ENCODE peak calls at places on chromosomes 3 and 15, in seven cellular contexts. Z is upper lobe of right lung; H is uterus; I is GM23248; A is effector memory CD4-positive, alpha-beta T cell; J is right cardiac atrium; M is gastrocnemius medialis. K is an unnamed sample. For H3K27me3, the result is how much of the 10 kb centered on the place peaks cover.

GRCh38 chr3:114827495-114827894 is 319.6 kb downstream of the ZBTB20 start:
- DNase-seq in Z (no peak), H (no peak), I (peak), A (no peak), J (no peak), M (no peak), K (no peak)

GRCh38 chr3:50573566-50574279 is 4.4 kb downstream of the HEMK1 start:
- DNase-seq in Z (peak), H (no peak), I (no peak), A (no peak), J (no peak), M (no peak), K (peak)

GRCh38 chr3:50297384-50297775 is 1.8 kb downstream of the HYAL3 start:
- DNase-seq in Z (no peak), H (no peak), I (no peak), A (no peak), J (no peak), M (no peak), K (no peak)

GRCh38 chr3:56988874-56989433 is 71.5 kb upstream of the SPATA12 start:
- DNase-seq in Z (no peak), H (peak), I (peak), A (peak), J (peak), M (peak), K (peak)

GRCh38 chr3:17539436-17539835 is 203.0 kb downstream of the TBC1D5 start:
- DNase-seq in Z (no peak), H (no peak), I (no peak), A (no peak), J (no peak), M (no peak), K (no peak)

GRCh38 chr3:47250309-47251060 is 32.1 kb downstream of the KIF9 start:
- DNase-seq in Z (peak), H (no peak), I (peak), A (no peak), J (peak), M (peak), K (peak)

GRCh38 chr3:34361921-34362320 is 563.5 kb downstream of the PDCD6IP start:
- DNase-seq in Z (no peak), H (no peak), I (no peak), A (no peak), J (no peak), M (no peak), K (peak)

GRCh38 chr3:102089904-102090492 is 240.7 kb downstream of the NFKBIZ start:
- DNase-seq in Z (no peak), H (no peak), I (peak), A (no peak), J (no peak), M (no peak), K (no peak)

GRCh38 chr15:83208357-83208661 is 686 bp upstream of the HDGFL3 start:
- DNase-seq in Z (no peak), H (no peak), I (peak), A (no peak), J (no peak), M (no peak), K (no peak)

GRCh38 chr3:57864853-57865252 is 108.7 kb downstream of the SLMAP start:
- DNase-seq in Z (no peak), H (no peak), I (peak), A (no peak), J (no peak), M (no peak), K (no peak)

GRCh38 chr3:32154180-32154579 is 47.8 kb downstream of the GPD1L start:
- DNase-seq in Z (no peak), H (no peak), I (peak), A (no peak), J (no peak), M (no peak), K (no peak)

GRCh38 chr3:64627471-64628321 is 60.1 kb downstream of the ADAMTS9 start:
- DNase-seq in Z (no peak), H (no peak), I (no peak), A (no peak), J (no peak), M (no peak), K (no peak)

GRCh38 chr3:9732080-9732752 is 681 bp downstream of the BRPF1 start:
- DNase-seq in Z (peak), H (no peak), I (peak), A (peak), J (peak), M (no peak), K (peak)

GRCh38 chr15:81054236-81054635 is 53.5 kb downstream of the TLNRD1 start:
- DNase-seq in Z (no peak), H (no peak), I (peak), A (no peak), J (no peak), M (no peak), K (no peak)

GRCh38 chr3:67000006-67000405 is 1.9 kb downstream of the KBTBD8 start:
- DNase-seq in Z (no peak), H (no peak), I (peak), A (no peak), J (no peak), M (no peak), K (no peak)

GRCh38 chr15:70062321-70062956 is 35.3 kb downstream of the TLE3 start:
- DNase-seq in Z (peak), H (peak), I (no peak), A (no peak), J (peak), M (peak), K (no peak)

GRCh38 chr3:85821130-85821756 is 862.5 kb downstream of the CADM2 start:
- DNase-seq in Z (no peak), H (no peak), I (peak), A (no peak), J (no peak), M (no peak), K (no peak)

GRCh38 chr3:197958346-197958745 is 1.7 kb upstream of the LMLN start:
- DNase-seq in Z (no peak), H (no peak), I (no peak), A (no peak), J (no peak), M (no peak), K (no peak)

GRCh38 chr3:129582799-129583198 is 23.7 kb downstream of the PLXND1 start:
- DNase-seq in Z (no peak), H (no peak), I (no peak), A (no peak), J (no peak), M (no peak), K (no peak)

GRCh38 chr3:124636101-124636862 is 94.0 kb upstream of the UMPS start:
- DNase-seq in Z (no peak), H (no peak), I (no peak), A (no peak), J (no peak), M (no peak), K (no peak)

GRCh38 chr3:19364150-19364549 is 215.8 kb downstream of the KCNH8 start:
- DNase-seq in Z (no peak), H (no peak), I (no peak), A (no peak), J (no peak), M (no peak), K (no peak)

GRCh38 chr3:171640520-171641412 is 169.5 kb downstream of the PLD1 start:
- DNase-seq in Z (no peak), H (no peak), I (peak), A (no peak), J (no peak), M (no peak), K (no peak)

GRCh38 chr3:69273895-69274294 is 112.0 kb downstream of the FRMD4B start:
- DNase-seq in Z (no peak), H (no peak), I (peak), A (no peak), J (no peak), M (no peak), K (no peak)

GRCh38 chr3:30354972-30355371 is 251.4 kb upstream of the TGFBR2 start:
- DNase-seq in Z (no peak), H (no peak), I (no peak), A (no peak), J (no peak), M (no peak), K (no peak)

GRCh38 chr3:126855374-126855773 is 127.5 kb upstream of the PLXNA1 start:
- DNase-seq in Z (no peak), H (no peak), I (no peak), A (no peak), J (no peak), M (no peak), K (no peak)

GRCh38 chr3:159844383-159844730 is 144.3 kb upstream of the IL12A start:
- DNase-seq in Z (no peak), H (no peak), I (no peak), A (no peak), J (no peak), M (no peak), K (no peak)

GRCh38 chr3:58659051-58659675 is 7.4 kb downstream of the FAM3D start:
- DNase-seq in Z (no peak), H (no peak), I (peak), A (no peak), J (no peak), M (no peak), K (no peak)

GRCh38 chr3:111978833-111979688 is at the start of gene ABHD10:
- DNase-seq in Z (peak), H (peak), I (peak), A (peak), J (peak), M (peak), K (peak)

GRCh38 chr3:162022931-162023330 is 526.3 kb downstream of the OTOL1 start:
- DNase-seq in Z (no peak), H (no peak), I (no peak), A (no peak), J (no peak), M (no peak), K (no peak)

GRCh38 chr3:149646181-149646766 is 11.6 kb downstream of the WWTR1 start:
- DNase-seq in Z (no peak), H (no peak), I (peak), A (no peak), J (no peak), M (no peak), K (no peak)

GRCh38 chr3:22288756-22289155 is 537.7 kb upstream of the ZNF385D start:
- DNase-seq in Z (no peak), H (no peak), I (no peak), A (no peak), J (no peak), M (no peak), K (no peak)

DNA sequence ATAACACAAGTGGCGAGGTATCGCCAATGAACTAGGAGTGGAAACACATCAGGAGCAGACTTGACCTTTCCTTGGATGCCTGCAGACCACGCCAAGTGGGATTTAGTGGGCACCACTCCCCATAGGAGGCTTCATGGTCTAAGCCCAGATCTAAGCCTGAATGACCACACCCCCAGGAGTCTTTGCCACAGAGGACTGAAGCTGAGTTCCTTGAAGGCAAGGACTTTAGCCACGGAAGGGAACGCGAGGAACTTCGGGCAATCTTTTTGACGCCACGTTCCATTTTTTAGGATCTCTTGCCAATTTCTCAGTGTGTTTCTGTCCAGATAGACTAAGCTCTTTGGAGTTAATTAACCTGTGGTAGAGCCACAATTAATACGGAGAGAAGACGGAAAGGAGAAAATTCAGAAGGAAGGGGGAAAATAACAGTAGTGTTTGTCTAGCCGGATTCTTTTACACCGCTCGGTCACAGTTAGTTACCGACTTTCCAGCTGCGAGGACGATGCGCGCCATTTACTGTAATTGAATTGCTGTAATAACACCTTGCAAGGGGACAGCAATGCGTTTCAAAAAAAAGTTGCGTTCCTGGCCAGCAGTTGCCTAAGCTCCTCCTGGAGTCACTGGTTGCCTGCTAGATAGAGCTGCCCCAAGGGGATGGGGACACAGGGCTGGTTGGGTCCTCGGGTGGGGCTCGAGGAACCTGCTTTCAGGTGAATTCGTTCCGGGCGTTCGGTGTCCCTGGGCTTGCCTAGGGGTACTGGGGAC is 37.1 kb downstream of the NR2F2 start:
- DNase-seq in Z (no peak), H (no peak), I (peak), A (no peak), J (no peak), M (no peak), K (no peak)
- H3K27me3 ChIP-seq in Z (half or more), H (under half), I (under half), A (under half), J (under half), M (under half), K (half or more)

DNA sequence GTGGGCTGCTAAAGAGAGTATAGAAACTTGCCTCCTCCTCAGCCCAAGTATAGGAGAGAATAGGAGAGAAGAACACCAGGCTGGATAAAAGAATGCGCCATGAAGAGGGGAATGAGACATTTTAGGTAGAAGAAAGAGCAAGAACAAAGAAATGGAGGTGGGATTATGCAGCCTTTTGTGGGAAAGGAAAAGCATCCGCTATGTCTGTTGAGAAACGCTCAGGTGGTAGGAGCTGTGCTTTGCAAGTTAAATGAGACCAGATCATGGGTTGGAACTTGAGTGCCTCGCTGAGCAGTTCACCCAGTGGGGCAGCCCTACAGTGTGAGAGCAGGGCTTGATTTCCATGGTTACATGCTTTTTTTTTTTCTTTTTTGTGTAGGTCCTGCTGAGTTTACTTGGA is 11.5 kb upstream of the RTP1 start:
- DNase-seq in Z (no peak), H (no peak), I (no peak), A (no peak), J (no peak), M (no peak), K (no peak)
- H3K27ac ChIP-seq in Z (no peak), H (peak), I (no peak), A (no peak), J (no peak), M (peak), K (no peak)

DNA sequence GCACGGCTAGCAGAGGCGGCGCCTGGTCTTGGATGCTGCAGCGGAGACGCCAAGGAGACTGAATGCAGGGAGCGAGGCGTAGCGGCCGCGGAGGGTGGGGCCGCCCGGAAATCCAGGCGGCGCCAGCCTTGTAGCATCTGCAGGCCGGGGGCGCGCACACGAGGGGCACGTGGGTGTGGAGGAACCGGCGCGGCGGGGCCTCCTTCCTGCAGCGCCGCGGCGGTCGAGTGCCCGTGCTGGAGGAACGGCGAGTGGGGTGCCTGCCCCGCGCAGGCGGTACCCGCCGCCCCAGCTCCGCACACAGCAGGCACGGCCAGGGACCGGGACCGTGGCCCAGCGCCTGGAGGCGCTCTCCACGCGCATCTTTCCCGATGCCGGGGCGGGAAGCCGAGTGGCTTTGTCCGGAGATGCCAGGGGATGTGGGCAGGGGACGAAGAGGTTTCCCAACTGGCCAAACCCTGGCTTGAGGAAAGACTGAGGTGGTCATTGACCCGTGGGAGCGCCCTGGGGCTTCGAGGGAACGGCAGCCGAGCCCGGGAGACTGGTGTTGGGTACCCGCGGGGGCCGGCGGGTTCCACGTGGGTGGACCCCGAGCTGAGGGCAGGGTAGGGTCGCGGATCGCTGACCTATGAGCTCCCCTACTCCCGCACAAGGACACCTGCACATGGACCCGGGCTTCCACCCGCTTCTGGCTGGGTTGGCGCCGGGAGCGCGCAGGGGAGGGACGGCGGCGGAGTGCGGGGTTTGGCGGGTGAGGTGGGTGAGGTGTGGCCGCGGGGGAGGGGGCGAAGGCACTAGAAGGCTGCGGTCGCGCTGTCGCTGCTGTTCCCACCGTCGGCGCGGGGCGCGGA is 246.4 kb upstream of the TOPAZ1 start:
- DNase-seq in Z (no peak), H (no peak), I (peak), A (no peak), J (no peak), M (no peak), K (peak)
- H3K27me3 ChIP-seq in Z (half or more), H (half or more), I (half or more), A (under half), J (under half), M (half or more), K (half or more)

DNA sequence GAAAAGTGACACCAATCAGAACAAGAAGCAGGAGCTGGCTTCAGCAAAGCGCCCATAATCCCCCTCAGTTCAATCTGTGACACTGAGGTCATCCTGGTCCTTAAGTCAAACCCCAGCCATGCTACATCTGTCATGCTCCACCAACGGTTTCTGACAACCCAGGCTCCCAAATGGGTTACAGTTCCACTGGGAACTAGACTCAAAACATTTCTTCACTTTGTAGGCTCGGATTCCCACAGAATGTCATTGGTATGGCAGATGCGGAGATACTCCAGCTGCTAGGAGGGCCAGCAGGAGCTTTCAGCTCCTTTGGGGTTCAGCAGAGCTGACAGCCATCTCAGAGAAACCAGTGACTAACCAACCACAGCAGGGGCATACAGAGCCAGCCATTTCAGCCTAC is 48.9 kb downstream of the SUMF1 start:
- DNase-seq in Z (no peak), H (no peak), I (no peak), A (no peak), J (no peak), M (no peak), K (no peak)
- H3K27ac ChIP-seq in Z (no peak), H (no peak), I (no peak), A (no peak), J (no peak), M (peak), K (peak)

DNA sequence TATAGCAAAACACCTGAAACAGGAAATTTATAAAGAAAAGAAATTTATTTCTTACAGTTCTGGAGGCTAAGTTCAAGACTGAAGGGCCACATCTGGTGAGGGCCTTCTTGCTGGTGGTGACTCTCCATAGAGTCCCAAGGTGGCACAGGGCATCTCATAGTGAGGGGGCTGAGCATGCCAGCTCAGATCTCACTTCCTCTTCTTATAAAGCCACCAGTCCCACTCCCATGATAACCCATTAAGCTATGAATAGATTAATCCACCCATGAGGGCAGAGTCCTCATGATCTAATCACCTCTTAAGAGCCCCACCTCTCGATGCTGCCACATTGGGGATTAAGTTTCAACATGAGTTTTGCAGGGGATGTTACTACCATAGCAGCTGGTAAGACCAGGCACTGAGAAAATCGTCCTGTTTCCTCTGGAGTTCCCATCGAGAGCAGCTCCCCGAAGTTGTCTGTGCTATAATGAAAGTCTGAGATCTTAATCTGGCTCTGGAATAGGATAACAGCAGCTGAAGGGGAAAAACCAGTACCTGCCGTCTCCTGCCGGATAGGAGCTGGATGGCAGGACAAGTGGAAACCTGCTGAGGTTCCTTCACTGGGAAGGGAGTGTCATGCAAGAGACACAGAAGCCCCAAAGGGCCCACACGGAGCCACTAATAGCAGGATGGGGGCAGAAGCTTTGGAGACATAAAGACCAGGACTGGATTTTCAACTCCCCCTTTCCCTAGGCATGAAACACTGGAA is 79.5 kb upstream of the EPHB3 start:
- DNase-seq in Z (no peak), H (no peak), I (no peak), A (no peak), J (no peak), M (no peak), K (no peak)
- H3K27me3 ChIP-seq in Z (under half), H (under half), I (under half), A (under half), J (under half), M (under half), K (under half)

DNA sequence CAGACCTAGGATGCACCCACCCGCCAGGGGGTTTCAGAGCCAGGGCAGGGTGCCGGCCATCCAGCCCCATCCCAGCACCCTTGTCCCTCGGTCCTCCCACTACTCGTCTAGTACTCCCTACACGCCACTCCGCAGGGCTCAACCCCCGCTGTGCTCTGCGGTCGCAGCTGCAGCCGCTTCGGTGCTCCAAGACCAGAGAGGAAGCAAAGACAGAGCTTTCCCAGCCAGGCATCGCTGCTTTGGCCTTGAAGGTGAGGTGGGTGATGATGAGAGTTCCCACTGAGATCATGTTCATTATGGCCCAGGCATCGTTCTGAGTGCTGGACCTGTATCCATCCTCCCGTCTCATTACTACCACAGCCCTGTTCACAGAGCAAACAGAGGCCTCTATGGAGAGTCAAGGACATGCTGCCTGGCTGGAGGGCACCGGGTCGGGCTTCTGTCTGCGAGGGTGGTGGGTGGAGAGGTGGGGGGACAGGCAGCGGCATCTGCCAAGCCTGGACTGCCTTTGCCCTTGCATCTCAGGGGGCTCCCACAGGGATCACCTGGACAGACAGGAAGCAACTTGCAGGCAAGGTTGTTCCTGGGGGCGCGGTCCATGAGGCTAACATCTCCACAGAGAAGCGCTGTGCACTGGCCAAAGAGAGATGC is 66.9 kb downstream of the KLF13 start:
- DNase-seq in Z (no peak), H (no peak), I (no peak), A (no peak), J (no peak), M (no peak), K (no peak)
- H3K27ac ChIP-seq in Z (peak), H (peak), I (no peak), A (no peak), J (peak), M (peak), K (peak)

GRCh38 chr15:88852476-88852875 is 42.9 kb downstream of the HAPLN3 start:
- DNase-seq in Z (no peak), H (no peak), I (no peak), A (no peak), J (no peak), M (no peak), K (no peak)
- H3K27me3 ChIP-seq in Z (under half), H (under half), I (under half), A (under half), J (under half), M (under half), K (under half)